ENCODE peak calls at places on chromosomes 3 and 15, in seven cellular contexts. W is EL, L is HuH-7, T is nucleus accumbens, C is GM12892, V is C1 segment of cervical spinal cord, Z is anterior cingulate cortex. O is an unnamed sample.

GRCh38 chr3:104763007-104763406 is 603.7 kb upstream of the ALCAM start:
- DNase-seq in L (no peak), T (no peak), Z (no peak), C (no peak), W (peak; percentile 72), V (no peak), O (no peak)

GRCh38 chr3:190131329-190131728 is 10.6 kb upstream of the P3H2 start:
- DNase-seq in T (no peak), C (no peak), V (no peak), Z (no peak), W (peak; percentile 66), L (no peak), O (peak; percentile 31)

GRCh38 chr3:42662813-42663535 is 9.5 kb downstream of the ZBTB47 start:
- DNase-seq in L (no peak), W (no peak), Z (no peak), C (no peak), T (no peak), V (no peak), O (no peak)

GRCh38 chr3:97882975-97883598 is 61.3 kb downstream of the CRYBG3 start:
- DNase-seq in V (no peak), L (no peak), Z (no peak), W (peak; percentile 54), C (no peak), T (no peak), O (peak; percentile 91)

GRCh38 chr15:72086920-72087648 is 30.9 kb downstream of the MYO9A start:
- DNase-seq in L (no peak), C (no peak), W (no peak), V (no peak), T (no peak), Z (no peak), O (no peak)

GRCh38 chr3:126461450-126462070 is 14.1 kb downstream of the ZXDC start:
- DNase-seq in L (no peak), C (no peak), V (no peak), Z (no peak), W (no peak), T (no peak), O (no peak)

GRCh38 chr15:41950505-41950904 is 21.9 kb downstream of the EHD4 start:
- DNase-seq in W (no peak), Z (no peak), L (no peak), C (no peak), V (no peak), T (no peak), O (no peak)

GRCh38 chr3:140298569-140299070 is 363.6 kb downstream of the CLSTN2 start:
- DNase-seq in V (no peak), W (no peak), C (no peak), L (no peak), Z (no peak), T (no peak), O (no peak)

GRCh38 chr15:90905306-90906180 is 2.4 kb downstream of the MAN2A2 start:
- DNase-seq in T (no peak), W (no peak), C (no peak), Z (no peak), L (no peak), V (no peak), O (no peak)

GRCh38 chr15:101702077-101702476 is 22.2 kb downstream of the TARS3 start:
- DNase-seq in L (no peak), T (no peak), C (no peak), W (no peak), Z (no peak), V (no peak), O (no peak)

GRCh38 chr3:56928379-56929068 is 126.8 kb upstream of the ARHGEF3 start:
- DNase-seq in V (no peak), C (no peak), W (peak; percentile 20), T (no peak), L (peak; percentile 9), Z (no peak), O (peak; percentile 36)

GRCh38 chr15:62901916-62902554 is 140.5 kb upstream of the TPM1 start:
- DNase-seq in C (no peak), W (no peak), Z (no peak), V (no peak), T (no peak), L (no peak), O (no peak)